ENCODE peak calls at places on chromosomes 2 and 18, in six cellular contexts. One of them, this sample, is unnamed.

GRCh38 chr18:57797209-57797651 is 5.9 kb downstream of the ATP8B1 start:
- DNase-seq in adipocyte: no peak
- DNase-seq in AML-193: no peak
- DNase-seq in tibial artery: no peak
- DNase-seq in activated naive CD4-positive, alpha-beta T cell treated with anti-CD3 and anti-CD28 coated beads, Interleukin-2, amount 10 ng/mL, durations not matched to agents 7 days and 5 days: no peak
- DNase-seq in AG04449: no peak
- DNase-seq in this sample: peak

GRCh38 chr2:154963509-154963908 is 265.0 kb downstream of the KCNJ3 start:
- DNase-seq in adipocyte: no peak
- DNase-seq in AML-193: no peak
- DNase-seq in tibial artery: no peak
- DNase-seq in activated naive CD4-positive, alpha-beta T cell treated with anti-CD3 and anti-CD28 coated beads, Interleukin-2, amount 10 ng/mL, durations not matched to agents 7 days and 5 days: no peak
- DNase-seq in AG04449: no peak
- DNase-seq in this sample: no peak

GRCh38 chr2:232592687-232593407 is 40.6 kb upstream of the EFHD1 start:
- DNase-seq in adipocyte: peak
- DNase-seq in AML-193: no peak
- DNase-seq in tibial artery: peak
- DNase-seq in activated naive CD4-positive, alpha-beta T cell treated with anti-CD3 and anti-CD28 coated beads, Interleukin-2, amount 10 ng/mL, durations not matched to agents 7 days and 5 days: no peak
- DNase-seq in AG04449: peak
- DNase-seq in this sample: no peak

GRCh38 chr2:120974950-120975349 is 239.3 kb downstream of the GLI2 start:
- DNase-seq in adipocyte: no peak
- DNase-seq in AML-193: no peak
- DNase-seq in tibial artery: no peak
- DNase-seq in activated naive CD4-positive, alpha-beta T cell treated with anti-CD3 and anti-CD28 coated beads, Interleukin-2, amount 10 ng/mL, durations not matched to agents 7 days and 5 days: no peak
- DNase-seq in AG04449: no peak
- DNase-seq in this sample: no peak

GRCh38 chr2:89841476-89841840 is 1150.0 kb downstream of the RPIA start:
- DNase-seq in adipocyte: no peak
- DNase-seq in AML-193: no peak
- DNase-seq in tibial artery: no peak
- DNase-seq in activated naive CD4-positive, alpha-beta T cell treated with anti-CD3 and anti-CD28 coated beads, Interleukin-2, amount 10 ng/mL, durations not matched to agents 7 days and 5 days: no peak
- DNase-seq in AG04449: no peak
- DNase-seq in this sample: no peak

GRCh38 chr18:13500227-13500865 is 226.0 kb downstream of the FAM210A start:
- DNase-seq in adipocyte: peak
- DNase-seq in AML-193: no peak
- DNase-seq in tibial artery: peak
- DNase-seq in activated naive CD4-positive, alpha-beta T cell treated with anti-CD3 and anti-CD28 coated beads, Interleukin-2, amount 10 ng/mL, durations not matched to agents 7 days and 5 days: no peak
- DNase-seq in AG04449: peak
- DNase-seq in this sample: no peak

GRCh38 chr2:3605013-3605961 is 10.4 kb downstream of the COLEC11 start:
- DNase-seq in adipocyte: peak
- DNase-seq in AML-193: no peak
- DNase-seq in tibial artery: peak
- DNase-seq in activated naive CD4-positive, alpha-beta T cell treated with anti-CD3 and anti-CD28 coated beads, Interleukin-2, amount 10 ng/mL, durations not matched to agents 7 days and 5 days: peak
- DNase-seq in AG04449: no peak
- DNase-seq in this sample: peak

GRCh38 chr2:179311071-179311470 is 46.4 kb upstream of the SESTD1 start:
- DNase-seq in adipocyte: no peak
- DNase-seq in AML-193: no peak
- DNase-seq in tibial artery: no peak
- DNase-seq in activated naive CD4-positive, alpha-beta T cell treated with anti-CD3 and anti-CD28 coated beads, Interleukin-2, amount 10 ng/mL, durations not matched to agents 7 days and 5 days: no peak
- DNase-seq in AG04449: no peak
- DNase-seq in this sample: no peak

GRCh38 chr2:42328148-42328833 is 32.7 kb downstream of the COX7A2L start:
- DNase-seq in adipocyte: peak
- DNase-seq in AML-193: peak
- DNase-seq in tibial artery: no peak
- DNase-seq in activated naive CD4-positive, alpha-beta T cell treated with anti-CD3 and anti-CD28 coated beads, Interleukin-2, amount 10 ng/mL, durations not matched to agents 7 days and 5 days: no peak
- DNase-seq in AG04449: no peak
- DNase-seq in this sample: no peak

GRCh38 chr2:10211822-10212438 is 89.4 kb downstream of the RRM2 start:
- DNase-seq in adipocyte: no peak
- DNase-seq in AML-193: no peak
- DNase-seq in tibial artery: no peak
- DNase-seq in activated naive CD4-positive, alpha-beta T cell treated with anti-CD3 and anti-CD28 coated beads, Interleukin-2, amount 10 ng/mL, durations not matched to agents 7 days and 5 days: no peak
- DNase-seq in AG04449: no peak
- DNase-seq in this sample: no peak

GRCh38 chr18:59272971-59273935 is at the start of gene RAX:
- DNase-seq in adipocyte: peak
- DNase-seq in AML-193: no peak
- DNase-seq in tibial artery: no peak
- DNase-seq in activated naive CD4-positive, alpha-beta T cell treated with anti-CD3 and anti-CD28 coated beads, Interleukin-2, amount 10 ng/mL, durations not matched to agents 7 days and 5 days: no peak
- DNase-seq in AG04449: no peak
- DNase-seq in this sample: peak

GRCh38 chr2:170814551-170815245 is 2.0 kb upstream of the GAD1 start:
- DNase-seq in adipocyte: no peak
- DNase-seq in AML-193: no peak
- DNase-seq in tibial artery: no peak
- DNase-seq in activated naive CD4-positive, alpha-beta T cell treated with anti-CD3 and anti-CD28 coated beads, Interleukin-2, amount 10 ng/mL, durations not matched to agents 7 days and 5 days: no peak
- DNase-seq in AG04449: no peak
- DNase-seq in this sample: no peak

GRCh38 chr2:57890993-57891688 is 155.5 kb upstream of the VRK2 start:
- DNase-seq in adipocyte: peak
- DNase-seq in AML-193: no peak
- DNase-seq in tibial artery: no peak
- DNase-seq in activated naive CD4-positive, alpha-beta T cell treated with anti-CD3 and anti-CD28 coated beads, Interleukin-2, amount 10 ng/mL, durations not matched to agents 7 days and 5 days: no peak
- DNase-seq in AG04449: peak
- DNase-seq in this sample: no peak

GRCh38 chr18:31407649-31408048 is 31.1 kb downstream of the DSG4 start:
- DNase-seq in adipocyte: no peak
- DNase-seq in AML-193: no peak
- DNase-seq in tibial artery: no peak
- DNase-seq in activated naive CD4-positive, alpha-beta T cell treated with anti-CD3 and anti-CD28 coated beads, Interleukin-2, amount 10 ng/mL, durations not matched to agents 7 days and 5 days: no peak
- DNase-seq in AG04449: no peak
- DNase-seq in this sample: no peak

GRCh38 chr2:200199576-200200263 is 106.8 kb upstream of the SPATS2L start:
- DNase-seq in adipocyte: no peak
- DNase-seq in AML-193: no peak
- DNase-seq in tibial artery: no peak
- DNase-seq in activated naive CD4-positive, alpha-beta T cell treated with anti-CD3 and anti-CD28 coated beads, Interleukin-2, amount 10 ng/mL, durations not matched to agents 7 days and 5 days: no peak
- DNase-seq in AG04449: no peak
- DNase-seq in this sample: peak

GRCh38 chr2:195051401-195051800 is 605.6 kb upstream of the SLC39A10 start:
- DNase-seq in adipocyte: peak
- DNase-seq in AML-193: no peak
- DNase-seq in tibial artery: no peak
- DNase-seq in activated naive CD4-positive, alpha-beta T cell treated with anti-CD3 and anti-CD28 coated beads, Interleukin-2, amount 10 ng/mL, durations not matched to agents 7 days and 5 days: no peak
- DNase-seq in AG04449: no peak
- DNase-seq in this sample: no peak

GRCh38 chr2:142180820-142181533 is 50.2 kb upstream of the LRP1B start:
- DNase-seq in adipocyte: no peak
- DNase-seq in AML-193: no peak
- DNase-seq in tibial artery: no peak
- DNase-seq in activated naive CD4-positive, alpha-beta T cell treated with anti-CD3 and anti-CD28 coated beads, Interleukin-2, amount 10 ng/mL, durations not matched to agents 7 days and 5 days: no peak
- DNase-seq in AG04449: no peak
- DNase-seq in this sample: peak

GRCh38 chr2:27115485-27115884 is 3.4 kb downstream of the CGREF1 start:
- DNase-seq in adipocyte: no peak
- DNase-seq in AML-193: no peak
- DNase-seq in tibial artery: no peak
- DNase-seq in activated naive CD4-positive, alpha-beta T cell treated with anti-CD3 and anti-CD28 coated beads, Interleukin-2, amount 10 ng/mL, durations not matched to agents 7 days and 5 days: no peak
- DNase-seq in AG04449: no peak
- DNase-seq in this sample: no peak

GRCh38 chr2:230905448-230906430 is 19.3 kb downstream of the GPR55 start:
- DNase-seq in adipocyte: no peak
- DNase-seq in AML-193: no peak
- DNase-seq in tibial artery: peak
- DNase-seq in activated naive CD4-positive, alpha-beta T cell treated with anti-CD3 and anti-CD28 coated beads, Interleukin-2, amount 10 ng/mL, durations not matched to agents 7 days and 5 days: peak
- DNase-seq in AG04449: no peak
- DNase-seq in this sample: peak

GRCh38 chr2:159476329-159476728 is 140.0 kb downstream of the BAZ2B start:
- DNase-seq in adipocyte: peak
- DNase-seq in AML-193: no peak
- DNase-seq in tibial artery: no peak
- DNase-seq in activated naive CD4-positive, alpha-beta T cell treated with anti-CD3 and anti-CD28 coated beads, Interleukin-2, amount 10 ng/mL, durations not matched to agents 7 days and 5 days: no peak
- DNase-seq in AG04449: no peak
- DNase-seq in this sample: no peak

GRCh38 chr18:28045176-28045810 is 131.6 kb downstream of the CDH2 start:
- DNase-seq in adipocyte: peak
- DNase-seq in AML-193: no peak
- DNase-seq in tibial artery: no peak
- DNase-seq in activated naive CD4-positive, alpha-beta T cell treated with anti-CD3 and anti-CD28 coated beads, Interleukin-2, amount 10 ng/mL, durations not matched to agents 7 days and 5 days: no peak
- DNase-seq in AG04449: no peak
- DNase-seq in this sample: peak

GRCh38 chr2:101190753-101191516 is 39.8 kb upstream of the TBC1D8 start:
- DNase-seq in adipocyte: no peak
- DNase-seq in AML-193: no peak
- DNase-seq in tibial artery: no peak
- DNase-seq in activated naive CD4-positive, alpha-beta T cell treated with anti-CD3 and anti-CD28 coated beads, Interleukin-2, amount 10 ng/mL, durations not matched to agents 7 days and 5 days: no peak
- DNase-seq in AG04449: no peak
- DNase-seq in this sample: no peak

GRCh38 chr2:95357717-95358280 is 44.7 kb upstream of the FAHD2A start:
- DNase-seq in adipocyte: no peak
- DNase-seq in AML-193: no peak
- DNase-seq in tibial artery: peak
- DNase-seq in activated naive CD4-positive, alpha-beta T cell treated with anti-CD3 and anti-CD28 coated beads, Interleukin-2, amount 10 ng/mL, durations not matched to agents 7 days and 5 days: peak
- DNase-seq in AG04449: no peak
- DNase-seq in this sample: no peak

GRCh38 chr2:179098080-179098689 is 48.2 kb upstream of the CCDC141 start:
- DNase-seq in adipocyte: no peak
- DNase-seq in AML-193: no peak
- DNase-seq in tibial artery: no peak
- DNase-seq in activated naive CD4-positive, alpha-beta T cell treated with anti-CD3 and anti-CD28 coated beads, Interleukin-2, amount 10 ng/mL, durations not matched to agents 7 days and 5 days: no peak
- DNase-seq in AG04449: no peak
- DNase-seq in this sample: no peak

GRCh38 chr2:229133155-229133772 is 137.8 kb downstream of the PID1 start:
- DNase-seq in adipocyte: peak
- DNase-seq in AML-193: peak
- DNase-seq in tibial artery: no peak
- DNase-seq in activated naive CD4-positive, alpha-beta T cell treated with anti-CD3 and anti-CD28 coated beads, Interleukin-2, amount 10 ng/mL, durations not matched to agents 7 days and 5 days: no peak
- DNase-seq in AG04449: no peak
- DNase-seq in this sample: no peak

GRCh38 chr2:40168032-40168431 is 283.9 kb downstream of the SLC8A1 start:
- DNase-seq in adipocyte: no peak
- DNase-seq in AML-193: no peak
- DNase-seq in tibial artery: no peak
- DNase-seq in activated naive CD4-positive, alpha-beta T cell treated with anti-CD3 and anti-CD28 coated beads, Interleukin-2, amount 10 ng/mL, durations not matched to agents 7 days and 5 days: no peak
- DNase-seq in AG04449: no peak
- DNase-seq in this sample: no peak

GRCh38 chr18:58649966-58650816 is 21.1 kb upstream of the MALT1 start:
- DNase-seq in adipocyte: peak
- DNase-seq in AML-193: no peak
- DNase-seq in tibial artery: no peak
- DNase-seq in activated naive CD4-positive, alpha-beta T cell treated with anti-CD3 and anti-CD28 coated beads, Interleukin-2, amount 10 ng/mL, durations not matched to agents 7 days and 5 days: peak
- DNase-seq in AG04449: no peak
- DNase-seq in this sample: no peak

GRCh38 chr2:218000137-218000536 is 2.7 kb downstream of the TNS1 start:
- DNase-seq in adipocyte: peak
- DNase-seq in AML-193: peak
- DNase-seq in tibial artery: peak
- DNase-seq in activated naive CD4-positive, alpha-beta T cell treated with anti-CD3 and anti-CD28 coated beads, Interleukin-2, amount 10 ng/mL, durations not matched to agents 7 days and 5 days: no peak
- DNase-seq in AG04449: no peak
- DNase-seq in this sample: peak